ENCODE peak calls at places on chromosomes 5 and 9, in five cellular contexts. T, N, P, G and U are unnamed samples.

GRCh38 chr9:86324901-86325300 is 29.3 kb downstream of the TUT7 start:
- DNase-seq in G (no peak), N (no peak), T (no peak), P (no peak), U (no peak)

GRCh38 chr9:21752003-21752402 is 50.4 kb upstream of the MTAP start:
- DNase-seq in N (no peak), G (peak), T (no peak), P (no peak), U (no peak)

GRCh38 chr5:119022017-119022745 is 33.8 kb upstream of the DTWD2 start:
- DNase-seq in T (peak), P (no peak), N (no peak), G (no peak), U (no peak)

GRCh38 chr5:5755888-5756287 is 333.4 kb downstream of the ICE1 start:
- DNase-seq in P (no peak), N (no peak), G (no peak), T (no peak), U (no peak)

GRCh38 chr9:114266969-114267368 is 55.9 kb upstream of the ORM1 start:
- DNase-seq in G (no peak), T (no peak), N (no peak), P (no peak), U (no peak)

GRCh38 chr9:7710686-7711085 is 88.9 kb downstream of the DMAC1 start:
- DNase-seq in N (no peak), G (no peak), P (no peak), T (no peak), U (no peak)

GRCh38 chr9:89179535-89179919 is 909 bp upstream of the SHC3 start:
- DNase-seq in P (no peak), G (no peak), T (no peak), N (no peak), U (no peak)

GRCh38 chr9:23587903-23588302 is 238.1 kb downstream of the ELAVL2 start:
- DNase-seq in T (peak), G (peak), P (no peak), N (no peak), U (no peak)

GRCh38 chr5:3353561-3353960 is 242.1 kb upstream of the IRX1 start:
- DNase-seq in T (no peak), G (no peak), N (no peak), P (no peak), U (no peak)

GRCh38 chr5:1983401-1983800 is 100.7 kb upstream of the IRX4 start:
- DNase-seq in N (no peak), P (no peak), T (no peak), G (no peak), U (no peak)

GRCh38 chr5:179393078-179393477 is 47.8 kb upstream of the ADAMTS2 start:
- DNase-seq in N (peak), P (no peak), T (no peak), G (no peak), U (no peak)

GRCh38 chr9:135130266-135130976 is 43.0 kb downstream of the OLFM1 start:
- DNase-seq in T (peak), G (no peak), N (peak), P (peak), U (no peak)

GRCh38 chr5:5335708-5336211 is 86.7 kb upstream of the ICE1 start:
- DNase-seq in T (no peak), P (no peak), N (peak), G (no peak), U (peak)

GRCh38 chr5:138408023-138408422 is 30.8 kb upstream of the REEP2 start:
- DNase-seq in N (no peak), P (no peak), G (no peak), T (peak), U (no peak)

GRCh38 chr5:150302301-150303069 is at the start of gene ARSI:
- DNase-seq in N (no peak), T (no peak), G (no peak), P (peak), U (no peak)

GRCh38 chr9:38416461-38416860 is 7.8 kb downstream of the IGFBPL1 start:
- DNase-seq in N (no peak), T (no peak), P (no peak), G (no peak), U (no peak)

GRCh38 chr9:37471942-37472679 is 6.9 kb upstream of the ZBTB5 start:
- DNase-seq in T (peak), P (no peak), G (peak), N (peak), U (peak)

DNA sequence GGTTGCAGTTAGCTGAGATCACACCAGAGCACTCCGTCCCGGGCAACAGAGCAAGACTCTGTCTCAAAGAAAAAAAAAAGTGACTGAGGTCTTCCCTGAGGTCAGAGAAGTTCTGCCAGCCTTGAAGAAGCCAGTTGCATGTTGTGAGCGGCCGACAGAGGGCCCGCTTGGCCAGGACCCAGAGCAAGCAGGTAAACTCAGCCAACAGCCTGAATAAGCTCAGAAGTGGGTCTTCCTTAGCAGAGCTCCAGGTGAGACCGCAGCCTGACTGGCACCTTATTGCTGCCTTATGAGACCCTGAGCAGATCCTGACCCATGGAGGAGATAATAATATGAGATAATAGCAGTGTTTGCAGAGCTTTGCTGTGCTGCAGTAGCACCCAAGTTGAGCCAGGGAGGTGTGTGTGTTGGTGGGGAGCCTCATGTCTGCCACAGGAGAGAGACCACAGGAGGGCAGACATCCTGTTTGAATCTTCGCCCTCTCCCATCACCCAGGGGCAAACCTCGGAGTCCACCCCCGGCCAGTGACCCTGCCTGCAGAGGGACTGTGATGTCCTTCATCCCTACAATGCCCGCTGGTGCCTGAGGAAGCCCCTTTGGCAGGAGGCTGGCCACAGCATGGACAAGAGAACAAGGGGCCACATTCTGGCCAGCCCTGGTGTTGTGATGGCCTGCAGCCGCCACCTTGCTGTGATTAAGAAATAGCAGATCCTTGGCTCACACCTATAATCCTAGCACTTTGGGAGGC is 10.8 kb upstream of the BARX1 start:
- DNase-seq in G (no peak), P (no peak), T (peak), N (no peak), U (no peak)
- TF ChIP-seq JUND in G (no peak), P (no peak), T (no peak), N (no peak), U (no peak)

GRCh38 chr9:82031538-82032280 is 43.1 kb downstream of the SPATA31D1 start:
- DNase-seq in P (no peak), N (peak), T (peak), G (no peak), U (peak)
- TF ChIP-seq JUND in P (no peak), N (no peak), T (no peak), G (no peak), U (no peak)

DNA sequence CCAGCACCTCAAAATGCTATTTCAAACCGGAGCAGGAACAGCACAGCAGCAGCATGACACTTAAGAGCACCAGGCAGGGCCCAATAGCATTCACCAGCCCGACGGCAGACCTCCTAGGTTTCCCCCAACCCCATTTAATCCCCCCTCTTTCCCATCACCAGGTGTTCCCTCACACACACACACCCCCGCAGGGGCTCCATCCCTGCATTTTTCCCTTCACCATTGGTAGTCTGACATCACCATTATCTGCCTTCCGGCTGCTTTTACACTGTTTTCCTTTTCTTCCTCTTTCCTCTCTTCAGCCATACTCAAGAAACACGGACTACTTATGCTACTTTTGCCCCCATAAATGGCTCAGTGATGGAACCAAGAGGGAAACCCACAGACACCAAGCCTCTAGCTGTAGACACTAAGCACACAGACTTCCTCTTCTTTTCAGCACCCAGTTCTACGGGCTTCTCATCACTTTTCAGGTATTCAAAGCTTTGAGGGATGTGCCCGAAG is 141.7 kb downstream of the TSSK1B start:
- DNase-seq in T (no peak), P (no peak), G (no peak), N (no peak), U (no peak)
- TF ChIP-seq JUND in T (no peak), P (no peak), G (no peak), N (no peak), U (no peak)

GRCh38 chr9:129480705-129481104 is 140.2 kb downstream of the C9orf50 start:
- DNase-seq in T (no peak), G (no peak), N (no peak), P (no peak), U (no peak)
- TF ChIP-seq JUND in T (no peak), G (no peak), N (no peak), P (no peak), U (no peak)